ENCODE peak calls at places on chromosomes 16 and 17, in seven cellular contexts. One of them, this sample, is unnamed.

GRCh38 chr16:21162661-21163151 is 4.2 kb downstream of the LDAF1 start:
- DNase-seq in stomach: peak; percentile 47
- DNase-seq in esophagus squamous epithelium: no peak
- DNase-seq in upper lobe of right lung: no peak
- DNase-seq in upper lobe of left lung: no peak
- DNase-seq in colonic mucosa: no peak
- DNase-seq in body of pancreas: peak; percentile 67
- DNase-seq in this sample: no peak

GRCh38 chr17:74295625-74296547 is 21.9 kb downstream of the DNAI2 start:
- DNase-seq in colonic mucosa: no peak
- DNase-seq in stomach: no peak
- DNase-seq in esophagus squamous epithelium: no peak
- DNase-seq in upper lobe of right lung: no peak
- DNase-seq in upper lobe of left lung: no peak
- DNase-seq in body of pancreas: no peak
- DNase-seq in this sample: no peak

GRCh38 chr16:85902366-85903155 is 3.6 kb downstream of the IRF8 start:
- DNase-seq in esophagus squamous epithelium: no peak
- DNase-seq in upper lobe of right lung: no peak
- DNase-seq in stomach: peak; percentile 39
- DNase-seq in colonic mucosa: no peak
- DNase-seq in body of pancreas: peak; percentile 73
- DNase-seq in upper lobe of left lung: no peak
- DNase-seq in this sample: no peak

GRCh38 chr16:280552-280951 is at the start of gene ARHGDIG:
- DNase-seq in upper lobe of left lung: no peak
- DNase-seq in stomach: no peak
- DNase-seq in body of pancreas: no peak
- DNase-seq in esophagus squamous epithelium: no peak
- DNase-seq in colonic mucosa: no peak
- DNase-seq in upper lobe of right lung: no peak
- DNase-seq in this sample: no peak

GRCh38 chr16:24522751-24523150 is 16.6 kb upstream of the RBBP6 start:
- DNase-seq in stomach: no peak
- DNase-seq in body of pancreas: no peak
- DNase-seq in colonic mucosa: no peak
- DNase-seq in upper lobe of right lung: no peak
- DNase-seq in esophagus squamous epithelium: no peak
- DNase-seq in upper lobe of left lung: no peak
- DNase-seq in this sample: no peak

GRCh38 chr17:14355556-14355955 is 54.7 kb downstream of the HS3ST3B1 start:
- DNase-seq in stomach: no peak
- DNase-seq in upper lobe of right lung: no peak
- DNase-seq in upper lobe of left lung: no peak
- DNase-seq in esophagus squamous epithelium: no peak
- DNase-seq in colonic mucosa: no peak
- DNase-seq in body of pancreas: no peak
- DNase-seq in this sample: no peak

GRCh38 chr16:53356478-53357207 is 77.6 kb upstream of the RBL2 start:
- DNase-seq in body of pancreas: no peak
- DNase-seq in esophagus squamous epithelium: no peak
- DNase-seq in upper lobe of right lung: no peak
- DNase-seq in upper lobe of left lung: no peak
- DNase-seq in colonic mucosa: no peak
- DNase-seq in stomach: no peak
- DNase-seq in this sample: no peak

GRCh38 chr16:21685034-21685455 is 21.3 kb downstream of the OTOA start:
- DNase-seq in stomach: no peak
- DNase-seq in esophagus squamous epithelium: no peak
- DNase-seq in colonic mucosa: no peak
- DNase-seq in body of pancreas: no peak
- DNase-seq in upper lobe of right lung: no peak
- DNase-seq in upper lobe of left lung: no peak
- DNase-seq in this sample: no peak

GRCh38 chr17:3986939-3987335 is 22.7 kb upstream of the ATP2A3 start:
- DNase-seq in stomach: no peak
- DNase-seq in colonic mucosa: no peak
- DNase-seq in body of pancreas: no peak
- DNase-seq in esophagus squamous epithelium: no peak
- DNase-seq in upper lobe of left lung: no peak
- DNase-seq in upper lobe of right lung: peak; percentile 20
- DNase-seq in this sample: no peak

GRCh38 chr16:47065766-47066688 is 77.7 kb downstream of the NETO2 start:
- DNase-seq in upper lobe of left lung: no peak
- DNase-seq in body of pancreas: no peak
- DNase-seq in upper lobe of right lung: no peak
- DNase-seq in colonic mucosa: no peak
- DNase-seq in esophagus squamous epithelium: no peak
- DNase-seq in stomach: no peak
- DNase-seq in this sample: no peak

GRCh38 chr17:49249292-49249794 is 18.8 kb upstream of the PHOSPHO1 start:
- DNase-seq in colonic mucosa: no peak
- DNase-seq in upper lobe of right lung: peak; percentile 66
- DNase-seq in stomach: no peak
- DNase-seq in body of pancreas: no peak
- DNase-seq in esophagus squamous epithelium: no peak
- DNase-seq in upper lobe of left lung: no peak
- DNase-seq in this sample: no peak

GRCh38 chr17:29163563-29163962 is 16.6 kb downstream of the MYO18A start:
- DNase-seq in esophagus squamous epithelium: no peak
- DNase-seq in stomach: no peak
- DNase-seq in upper lobe of left lung: no peak
- DNase-seq in colonic mucosa: no peak
- DNase-seq in body of pancreas: no peak
- DNase-seq in upper lobe of right lung: no peak
- DNase-seq in this sample: no peak

GRCh38 chr17:12990041-12990808 is 27.6 kb downstream of the ELAC2 start:
- DNase-seq in upper lobe of left lung: no peak
- DNase-seq in colonic mucosa: no peak
- DNase-seq in body of pancreas: peak; percentile 30
- DNase-seq in upper lobe of right lung: no peak
- DNase-seq in stomach: peak; percentile 29
- DNase-seq in esophagus squamous epithelium: no peak
- DNase-seq in this sample: no peak

GRCh38 chr17:12987120-12987519 is 30.7 kb downstream of the ELAC2 start:
- DNase-seq in upper lobe of left lung: no peak
- DNase-seq in body of pancreas: no peak
- DNase-seq in upper lobe of right lung: no peak
- DNase-seq in stomach: no peak
- DNase-seq in esophagus squamous epithelium: no peak
- DNase-seq in colonic mucosa: no peak
- DNase-seq in this sample: no peak

GRCh38 chr17:12982224-12982623 is 35.6 kb downstream of the ELAC2 start:
- DNase-seq in upper lobe of left lung: no peak
- DNase-seq in esophagus squamous epithelium: no peak
- DNase-seq in body of pancreas: no peak
- DNase-seq in colonic mucosa: no peak
- DNase-seq in stomach: no peak
- DNase-seq in upper lobe of right lung: no peak
- DNase-seq in this sample: no peak

GRCh38 chr17:12983986-12984932 is 33.6 kb downstream of the ELAC2 start:
- DNase-seq in body of pancreas: peak; percentile 45
- DNase-seq in stomach: no peak
- DNase-seq in colonic mucosa: peak; percentile 46
- DNase-seq in esophagus squamous epithelium: no peak
- DNase-seq in upper lobe of left lung: no peak
- DNase-seq in upper lobe of right lung: no peak
- DNase-seq in this sample: no peak

DNA sequence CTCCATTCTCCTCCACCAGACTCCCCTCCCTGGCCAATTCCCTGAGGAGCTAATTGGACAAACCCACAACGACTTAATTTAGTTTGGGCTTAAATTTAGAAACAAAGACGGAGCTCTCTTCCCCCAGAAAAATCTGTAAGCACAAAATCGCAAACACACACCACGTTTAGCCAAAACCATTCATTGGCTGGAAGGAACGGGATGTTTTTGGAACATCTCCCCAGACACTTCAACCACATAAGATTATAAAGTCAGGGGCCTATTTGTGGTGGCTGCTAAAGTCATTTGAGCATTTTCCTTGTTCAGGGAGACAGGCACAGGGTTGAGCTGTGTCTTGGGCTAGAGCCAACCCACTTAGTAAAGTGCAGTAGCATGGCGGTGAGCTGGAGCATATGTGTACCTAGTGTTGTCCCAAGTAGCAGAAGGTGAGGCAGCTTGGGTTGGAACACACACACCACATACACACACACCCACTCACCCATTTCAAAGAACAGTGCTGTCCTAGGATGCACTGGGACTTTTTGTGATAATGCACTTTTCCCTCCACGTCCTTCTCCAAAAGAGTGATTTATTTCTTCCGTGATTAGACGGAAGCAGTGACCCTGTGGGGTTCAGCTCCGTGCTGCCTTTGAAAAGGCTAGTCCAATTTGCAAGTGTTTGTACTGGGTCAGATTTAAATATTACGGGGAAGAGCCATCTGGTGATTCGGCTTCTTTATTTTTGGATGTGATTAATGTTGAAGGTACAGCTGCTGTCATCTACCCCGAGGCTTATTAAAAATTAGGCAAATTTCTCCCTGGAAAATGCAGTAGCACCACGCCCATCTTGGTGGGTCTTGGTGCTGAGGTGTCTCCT is 32.2 kb downstream of the ELAC2 start:
- DNase-seq in stomach: no peak
- DNase-seq in upper lobe of right lung: no peak
- DNase-seq in body of pancreas: no peak
- DNase-seq in upper lobe of left lung: no peak
- DNase-seq in colonic mucosa: no peak
- DNase-seq in esophagus squamous epithelium: no peak
- DNase-seq in this sample: no peak
- H3K4me1 ChIP-seq in stomach: peaks cover 7% of the 10 kb centered on the region
- H3K4me1 ChIP-seq in upper lobe of right lung: no peaks in the 10 kb centered on the region
- H3K4me1 ChIP-seq in body of pancreas: peaks cover 15% of the 10 kb centered on the region
- H3K4me1 ChIP-seq in upper lobe of left lung: no peaks in the 10 kb centered on the region
- H3K4me1 ChIP-seq in colonic mucosa: no peaks in the 10 kb centered on the region
- H3K4me1 ChIP-seq in esophagus squamous epithelium: peaks cover 38% of the 10 kb centered on the region
- H3K4me1 ChIP-seq in this sample: no peaks in the 10 kb centered on the region

GRCh38 chr17:2710804-2711607 is 558 bp downstream of the CLUH start:
- DNase-seq in colonic mucosa: no peak
- DNase-seq in upper lobe of right lung: peak; percentile 79
- DNase-seq in esophagus squamous epithelium: no peak
- DNase-seq in upper lobe of left lung: no peak
- DNase-seq in body of pancreas: peak; percentile 74
- DNase-seq in stomach: no peak
- DNase-seq in this sample: no peak

GRCh38 chr17:2708585-2709172 is 2.9 kb downstream of the CLUH start:
- DNase-seq in colonic mucosa: no peak
- DNase-seq in upper lobe of left lung: no peak
- DNase-seq in upper lobe of right lung: peak; percentile 66
- DNase-seq in body of pancreas: no peak
- DNase-seq in stomach: no peak
- DNase-seq in esophagus squamous epithelium: no peak
- DNase-seq in this sample: no peak

GRCh38 chr17:2707721-2708584 is 3.6 kb downstream of the CLUH start:
- DNase-seq in stomach: peak; percentile 60
- DNase-seq in esophagus squamous epithelium: no peak
- DNase-seq in colonic mucosa: no peak
- DNase-seq in body of pancreas: peak; percentile 74
- DNase-seq in upper lobe of right lung: peak; percentile 81
- DNase-seq in upper lobe of left lung: peak; percentile 62
- DNase-seq in this sample: no peak

GRCh38 chr17:2710075-2710803 is 1.3 kb downstream of the CLUH start:
- DNase-seq in colonic mucosa: no peak
- DNase-seq in upper lobe of right lung: peak; percentile 57
- DNase-seq in stomach: no peak
- DNase-seq in body of pancreas: no peak
- DNase-seq in esophagus squamous epithelium: no peak
- DNase-seq in upper lobe of left lung: no peak
- DNase-seq in this sample: no peak

DNA sequence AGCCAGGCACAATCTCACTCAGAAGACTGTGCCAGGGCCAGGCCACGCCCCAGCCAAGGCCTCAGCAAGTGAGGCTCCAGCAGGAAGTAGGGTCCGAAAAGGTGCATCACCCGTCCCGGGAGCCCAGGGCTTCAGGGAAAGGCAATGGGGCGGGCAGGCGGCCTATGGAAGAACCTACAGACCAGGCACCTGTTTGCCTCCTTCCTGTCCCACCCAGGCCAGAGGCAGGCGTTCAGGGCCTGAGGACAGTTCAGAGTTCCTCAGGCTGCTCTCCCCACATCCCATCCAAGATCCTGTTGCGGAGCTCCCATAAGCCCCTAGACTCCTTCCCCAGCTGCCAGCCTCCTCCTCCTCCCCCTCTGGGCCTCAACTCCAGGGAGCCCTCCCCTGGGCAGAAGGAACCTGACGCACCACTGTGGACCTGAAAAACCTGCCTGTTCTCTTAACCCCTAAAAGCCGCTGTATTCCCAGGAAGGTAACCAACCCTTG is 2.3 kb downstream of the CLUH start:
- DNase-seq in upper lobe of left lung: peak; percentile 85
- DNase-seq in stomach: peak; percentile 88
- DNase-seq in colonic mucosa: peak; percentile 90
- DNase-seq in body of pancreas: peak; percentile 90
- DNase-seq in esophagus squamous epithelium: no peak
- DNase-seq in upper lobe of right lung: peak; percentile 87
- DNase-seq in this sample: no peak
- H3K4me1 ChIP-seq in upper lobe of left lung: peaks cover 57% of the 10 kb centered on the region
- H3K4me1 ChIP-seq in stomach: peaks cover 83% of the 10 kb centered on the region
- H3K4me1 ChIP-seq in colonic mucosa: peaks cover 25% of the 10 kb centered on the region
- H3K4me1 ChIP-seq in body of pancreas: peaks cover 63% of the 10 kb centered on the region
- H3K4me1 ChIP-seq in esophagus squamous epithelium: peaks cover 90% of the 10 kb centered on the region
- H3K4me1 ChIP-seq in upper lobe of right lung: peaks cover 42% of the 10 kb centered on the region
- H3K4me1 ChIP-seq in this sample: peaks cover 6% of the 10 kb centered on the region

DNA sequence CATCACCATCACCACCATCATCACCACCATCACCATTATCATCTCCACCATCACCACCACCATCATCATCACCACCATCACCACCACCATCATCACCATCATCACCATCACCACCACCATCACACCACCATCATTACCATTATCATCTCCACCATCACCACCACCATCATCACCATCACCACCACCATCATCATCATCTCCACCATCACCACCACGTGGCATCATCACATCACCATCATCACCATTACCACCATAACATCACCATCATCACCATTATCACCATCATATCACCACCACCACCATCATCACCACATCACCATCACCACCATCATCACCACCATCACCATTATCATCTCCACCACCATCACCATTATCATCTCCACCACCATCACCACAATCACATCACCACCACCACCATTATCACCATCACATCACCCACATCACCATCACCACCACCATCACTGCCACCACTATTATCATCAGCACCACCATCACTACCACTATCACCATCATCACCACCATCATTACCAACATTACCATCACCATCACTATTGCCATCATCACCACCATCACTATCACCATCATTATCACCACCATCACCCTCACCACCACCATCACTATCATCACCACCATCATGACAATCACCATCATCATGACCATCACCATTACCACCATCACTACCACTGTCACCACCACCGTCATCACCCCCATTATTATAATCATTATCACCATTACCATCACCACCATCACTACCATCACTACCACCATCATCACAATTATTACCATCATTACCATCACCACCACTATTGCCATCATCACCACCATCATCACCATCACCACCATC is 99.1 kb downstream of the DNAH17 start:
- DNase-seq in upper lobe of right lung: no peak
- DNase-seq in esophagus squamous epithelium: no peak
- DNase-seq in body of pancreas: no peak
- DNase-seq in stomach: no peak
- DNase-seq in upper lobe of left lung: no peak
- DNase-seq in colonic mucosa: no peak
- DNase-seq in this sample: no peak
- H3K4me1 ChIP-seq in upper lobe of right lung: no peaks in the 10 kb centered on the region
- H3K4me1 ChIP-seq in esophagus squamous epithelium: no peaks in the 10 kb centered on the region
- H3K4me1 ChIP-seq in body of pancreas: no peaks in the 10 kb centered on the region
- H3K4me1 ChIP-seq in stomach: no peaks in the 10 kb centered on the region
- H3K4me1 ChIP-seq in upper lobe of left lung: no peaks in the 10 kb centered on the region
- H3K4me1 ChIP-seq in colonic mucosa: no peaks in the 10 kb centered on the region
- H3K4me1 ChIP-seq in this sample: no peaks in the 10 kb centered on the region

GRCh38 chr16:28167221-28167620 is 44.5 kb downstream of the XPO6 start:
- DNase-seq in body of pancreas: no peak
- DNase-seq in upper lobe of right lung: no peak
- DNase-seq in upper lobe of left lung: no peak
- DNase-seq in colonic mucosa: no peak
- DNase-seq in esophagus squamous epithelium: no peak
- DNase-seq in stomach: no peak
- DNase-seq in this sample: no peak
- H3K4me1 ChIP-seq in body of pancreas: no peaks in the 10 kb centered on the region
- H3K4me1 ChIP-seq in upper lobe of right lung: peaks cover 13% of the 10 kb centered on the region
- H3K4me1 ChIP-seq in upper lobe of left lung: peaks cover 21% of the 10 kb centered on the region
- H3K4me1 ChIP-seq in colonic mucosa: no peaks in the 10 kb centered on the region
- H3K4me1 ChIP-seq in esophagus squamous epithelium: peaks cover 15% of the 10 kb centered on the region
- H3K4me1 ChIP-seq in stomach: peaks cover 25% of the 10 kb centered on the region
- H3K4me1 ChIP-seq in this sample: no peaks in the 10 kb centered on the region

This sample was measured in iPS DF 6.9.